ENCODE peak calls at places on chromosomes 3 and 15, in six cellular contexts. One of them, this sample, is unnamed.

GRCh38 chr3:165827883-165828282 is 9.3 kb downstream of the BCHE start:
- DNase-seq in effector CD4-positive, alpha-beta T cell: no peak
- DNase-seq in kidney glomerular epithelial cell: no peak
- DNase-seq in hepatocyte: no peak
- DNase-seq in mesenteric fat pad: no peak
- DNase-seq in cardiac muscle cell: no peak
- DNase-seq in this sample: no peak

GRCh38 chr3:50633233-50633795 is 16.4 kb downstream of the MAPKAPK3 start:
- DNase-seq in effector CD4-positive, alpha-beta T cell: no peak
- DNase-seq in hepatocyte: no peak
- DNase-seq in kidney glomerular epithelial cell: no peak
- DNase-seq in mesenteric fat pad: no peak
- DNase-seq in cardiac muscle cell: no peak
- DNase-seq in this sample: no peak

GRCh38 chr3:175433026-175433668 is 574.0 kb downstream of the NAALADL2 start:
- DNase-seq in effector CD4-positive, alpha-beta T cell: no peak
- DNase-seq in hepatocyte: no peak
- DNase-seq in cardiac muscle cell: no peak
- DNase-seq in mesenteric fat pad: no peak
- DNase-seq in kidney glomerular epithelial cell: no peak
- DNase-seq in this sample: no peak

GRCh38 chr3:129529436-129530210 is 1.2 kb downstream of the RHO start:
- DNase-seq in kidney glomerular epithelial cell: no peak
- DNase-seq in effector CD4-positive, alpha-beta T cell: no peak
- DNase-seq in hepatocyte: no peak
- DNase-seq in cardiac muscle cell: no peak
- DNase-seq in mesenteric fat pad: no peak
- DNase-seq in this sample: no peak

GRCh38 chr3:149407898-149408297 is 30.4 kb upstream of the TM4SF1 start:
- DNase-seq in hepatocyte: no peak
- DNase-seq in cardiac muscle cell: no peak
- DNase-seq in mesenteric fat pad: no peak
- DNase-seq in effector CD4-positive, alpha-beta T cell: no peak
- DNase-seq in kidney glomerular epithelial cell: no peak
- DNase-seq in this sample: no peak

GRCh38 chr3:61858054-61858453 is 296.7 kb downstream of the PTPRG start:
- DNase-seq in mesenteric fat pad: no peak
- DNase-seq in cardiac muscle cell: peak; percentile 36
- DNase-seq in effector CD4-positive, alpha-beta T cell: no peak
- DNase-seq in kidney glomerular epithelial cell: peak; percentile 44
- DNase-seq in hepatocyte: no peak
- DNase-seq in this sample: no peak

GRCh38 chr15:41985236-41986160 is 13.1 kb upstream of the EHD4 start:
- DNase-seq in cardiac muscle cell: no peak
- DNase-seq in mesenteric fat pad: peak; percentile 73
- DNase-seq in hepatocyte: no peak
- DNase-seq in kidney glomerular epithelial cell: no peak
- DNase-seq in effector CD4-positive, alpha-beta T cell: no peak
- DNase-seq in this sample: no peak

GRCh38 chr3:195905970-195906864 is 2.1 kb downstream of the TNK2 start:
- DNase-seq in mesenteric fat pad: no peak
- DNase-seq in cardiac muscle cell: no peak
- DNase-seq in kidney glomerular epithelial cell: no peak
- DNase-seq in effector CD4-positive, alpha-beta T cell: no peak
- DNase-seq in hepatocyte: peak; percentile 9
- DNase-seq in this sample: no peak

GRCh38 chr3:15327941-15328340 is 4.4 kb downstream of the SH3BP5 start:
- DNase-seq in kidney glomerular epithelial cell: peak; percentile 64
- DNase-seq in hepatocyte: no peak
- DNase-seq in cardiac muscle cell: no peak
- DNase-seq in mesenteric fat pad: no peak
- DNase-seq in effector CD4-positive, alpha-beta T cell: peak; percentile 9
- DNase-seq in this sample: no peak

GRCh38 chr15:62362608-62363007 is 197.5 kb upstream of the C2CD4B start:
- DNase-seq in hepatocyte: no peak
- DNase-seq in effector CD4-positive, alpha-beta T cell: no peak
- DNase-seq in mesenteric fat pad: no peak
- DNase-seq in kidney glomerular epithelial cell: no peak
- DNase-seq in cardiac muscle cell: no peak
- DNase-seq in this sample: no peak

GRCh38 chr15:65258863-65259262 is 27.8 kb downstream of the PARP16 start:
- DNase-seq in hepatocyte: peak; percentile 55
- DNase-seq in effector CD4-positive, alpha-beta T cell: no peak
- DNase-seq in mesenteric fat pad: no peak
- DNase-seq in cardiac muscle cell: no peak
- DNase-seq in kidney glomerular epithelial cell: no peak
- DNase-seq in this sample: no peak

GRCh38 chr3:36891651-36892268 is 53.1 kb downstream of the TRANK1 start:
- DNase-seq in hepatocyte: no peak
- DNase-seq in cardiac muscle cell: no peak
- DNase-seq in effector CD4-positive, alpha-beta T cell: no peak
- DNase-seq in kidney glomerular epithelial cell: no peak
- DNase-seq in mesenteric fat pad: no peak
- DNase-seq in this sample: no peak

GRCh38 chr3:3627104-3627503 is 172.1 kb upstream of the LRRN1 start:
- DNase-seq in effector CD4-positive, alpha-beta T cell: no peak
- DNase-seq in kidney glomerular epithelial cell: no peak
- DNase-seq in cardiac muscle cell: no peak
- DNase-seq in mesenteric fat pad: no peak
- DNase-seq in hepatocyte: no peak
- DNase-seq in this sample: no peak

GRCh38 chr15:28260722-28261121 is 61.3 kb downstream of the HERC2 start:
- DNase-seq in mesenteric fat pad: no peak
- DNase-seq in effector CD4-positive, alpha-beta T cell: no peak
- DNase-seq in kidney glomerular epithelial cell: no peak
- DNase-seq in cardiac muscle cell: no peak
- DNase-seq in hepatocyte: no peak
- DNase-seq in this sample: no peak

GRCh38 chr15:70062321-70062956 is 35.3 kb downstream of the TLE3 start:
- DNase-seq in kidney glomerular epithelial cell: peak; percentile 90
- DNase-seq in cardiac muscle cell: no peak
- DNase-seq in effector CD4-positive, alpha-beta T cell: no peak
- DNase-seq in mesenteric fat pad: no peak
- DNase-seq in hepatocyte: peak; percentile 63
- DNase-seq in this sample: no peak

GRCh38 chr3:17742837-17743659 is 617 bp upstream of the TBC1D5 start:
- DNase-seq in kidney glomerular epithelial cell: no peak
- DNase-seq in mesenteric fat pad: no peak
- DNase-seq in effector CD4-positive, alpha-beta T cell: no peak
- DNase-seq in cardiac muscle cell: no peak
- DNase-seq in hepatocyte: no peak
- DNase-seq in this sample: no peak

GRCh38 chr15:65194826-65195541 is 9.8 kb upstream of the CLPX start:
- DNase-seq in effector CD4-positive, alpha-beta T cell: no peak
- DNase-seq in cardiac muscle cell: peak; percentile 51
- DNase-seq in hepatocyte: no peak
- DNase-seq in kidney glomerular epithelial cell: no peak
- DNase-seq in mesenteric fat pad: peak; percentile 76
- DNase-seq in this sample: no peak

GRCh38 chr15:59434481-59434880 is 3.5 kb upstream of the FAM81A start:
- DNase-seq in mesenteric fat pad: no peak
- DNase-seq in hepatocyte: no peak
- DNase-seq in cardiac muscle cell: no peak
- DNase-seq in effector CD4-positive, alpha-beta T cell: no peak
- DNase-seq in kidney glomerular epithelial cell: no peak
- DNase-seq in this sample: no peak

GRCh38 chr3:141556034-141556433 is 69.2 kb downstream of the RASA2 start:
- DNase-seq in hepatocyte: peak; percentile 11
- DNase-seq in cardiac muscle cell: no peak
- DNase-seq in mesenteric fat pad: no peak
- DNase-seq in kidney glomerular epithelial cell: peak; percentile 10
- DNase-seq in effector CD4-positive, alpha-beta T cell: no peak
- DNase-seq in this sample: no peak

GRCh38 chr3:47901280-47901833 is 98.4 kb downstream of the DHX30 start:
- DNase-seq in effector CD4-positive, alpha-beta T cell: no peak
- DNase-seq in mesenteric fat pad: no peak
- DNase-seq in cardiac muscle cell: no peak
- DNase-seq in hepatocyte: no peak
- DNase-seq in kidney glomerular epithelial cell: no peak
- DNase-seq in this sample: no peak

GRCh38 chr3:133408366-133408765 is 8.5 kb downstream of the BFSP2 start:
- DNase-seq in mesenteric fat pad: no peak
- DNase-seq in effector CD4-positive, alpha-beta T cell: no peak
- DNase-seq in kidney glomerular epithelial cell: no peak
- DNase-seq in cardiac muscle cell: no peak
- DNase-seq in hepatocyte: no peak
- DNase-seq in this sample: no peak